ENCODE peak calls at places on chromosomes 1 and 21, in seven cellular contexts. P is effector CD4-positive, alpha-beta T cell; J is HL-60; U is effector memory CD4-positive, alpha-beta T cell; V is ovary; Z is EL; M is caudate nucleus. R is an unnamed sample.

GRCh38 chr1:25500694-25501093 is 42.7 kb upstream of the LDLRAP1 start:
- DNase-seq in P (no peak), J (no peak), U (no peak), V (no peak), Z (no peak), M (no peak), R (no peak)

GRCh38 chr1:235883261-235883927 is 16.7 kb upstream of the LYST start:
- DNase-seq in P (no peak), J (no peak), U (no peak), V (peak), Z (peak), M (peak), R (peak)

GRCh38 chr1:19828546-19828945 is 13.5 kb upstream of the RNF186 start:
- DNase-seq in P (no peak), J (no peak), U (no peak), V (no peak), Z (peak), M (no peak), R (peak)

GRCh38 chr1:36520771-36521420 is 38.2 kb upstream of the CSF3R start:
- DNase-seq in P (no peak), J (no peak), U (no peak), V (no peak), Z (no peak), M (no peak), R (no peak)

GRCh38 chr21:42079939-42080787 is 9.0 kb downstream of the UMODL1 start:
- DNase-seq in P (no peak), J (no peak), U (no peak), V (no peak), Z (peak), M (no peak), R (no peak)

GRCh38 chr1:87089823-87090222 is 175.4 kb downstream of the HS2ST1 start:
- DNase-seq in P (no peak), J (no peak), U (no peak), V (no peak), Z (no peak), M (no peak), R (no peak)

GRCh38 chr1:35894183-35894582 is 11.2 kb downstream of the AGO1 start:
- DNase-seq in P (no peak), J (peak), U (no peak), V (peak), Z (peak), M (no peak), R (peak)

GRCh38 chr1:28244549-28245251 is 8.8 kb downstream of the ATP5IF1 start:
- DNase-seq in P (no peak), J (no peak), U (no peak), V (no peak), Z (no peak), M (no peak), R (no peak)

GRCh38 chr1:197222025-197222685 is 45.9 kb upstream of the CRB1 start:
- DNase-seq in P (no peak), J (no peak), U (no peak), V (no peak), Z (no peak), M (no peak), R (no peak)

GRCh38 chr1:111789666-111790316 is 34.1 kb downstream of the DDX20 start:
- DNase-seq in P (no peak), J (peak), U (no peak), V (no peak), Z (no peak), M (no peak), R (peak)

R was measured in H4.